ENCODE peak calls at places on chromosomes 16 and 17, in eight cellular contexts. E, O, Q, X, V, T, I and R are unnamed samples.

GRCh38 chr17:64661981-64662773 is at the start of gene SMURF2:
- DNase-seq in E (peak; percentile 59), O (peak; percentile 85), Q (peak; percentile 88), X (peak; percentile 85), V (peak; percentile 75), T (peak; percentile 69), I (peak; percentile 74), R (peak; percentile 73)

GRCh38 chr16:89256651-89257254 is 39.2 kb downstream of the ZNF778 start:
- DNase-seq in E (no peak), O (peak; percentile 75), Q (no peak), X (peak; percentile 84), V (peak; percentile 66), T (peak; percentile 41), I (peak; percentile 60), R (no peak)

GRCh38 chr17:794876-795275 is 12.7 kb downstream of the MRM3 start:
- DNase-seq in E (peak; percentile 82), O (peak; percentile 80), Q (peak; percentile 27), X (peak; percentile 88), V (peak; percentile 12), T (peak; percentile 37), I (peak; percentile 15), R (peak; percentile 42)

GRCh38 chr16:50611995-50612848 is 64.0 kb downstream of the NKD1 start:
- DNase-seq in E (no peak), O (no peak), Q (no peak), X (no peak), V (no peak), T (no peak), I (no peak), R (no peak)

GRCh38 chr17:70869402-70870085 is 700.2 kb downstream of the KCNJ2 start:
- DNase-seq in E (no peak), O (no peak), Q (no peak), X (no peak), V (no peak), T (no peak), I (no peak), R (no peak)

GRCh38 chr17:72259977-72260376 is 139.2 kb downstream of the SOX9 start:
- DNase-seq in E (no peak), O (peak; percentile 11), Q (no peak), X (no peak), V (no peak), T (no peak), I (no peak), R (no peak)

GRCh38 chr17:65243838-65244237 is 106.7 kb downstream of the RGS9 start:
- DNase-seq in E (no peak), O (no peak), Q (no peak), X (peak; percentile 70), V (no peak), T (peak; percentile 33), I (no peak), R (no peak)

GRCh38 chr17:45857977-45858708 is 13.5 kb downstream of the SPPL2C start:
- DNase-seq in E (peak; percentile 5), O (no peak), Q (no peak), X (no peak), V (no peak), T (peak; percentile 24), I (no peak), R (no peak)

GRCh38 chr17:57373071-57373470 is 116.7 kb downstream of the MSI2 start:
- DNase-seq in E (no peak), O (no peak), Q (no peak), X (no peak), V (no peak), T (no peak), I (no peak), R (no peak)

GRCh38 chr16:9061358-9061813 is 30.1 kb upstream of the HAPSTR1 start:
- DNase-seq in E (no peak), O (peak; percentile 15), Q (peak; percentile 66), X (peak; percentile 68), V (no peak), T (no peak), I (no peak), R (no peak)

GRCh38 chr16:57638381-57638780 is 10.0 kb downstream of the ADGRG1 start:
- DNase-seq in E (no peak), O (no peak), Q (no peak), X (no peak), V (no peak), T (no peak), I (no peak), R (no peak)

GRCh38 chr16:4328580-4329353 is 12.9 kb downstream of the GLIS2 start:
- DNase-seq in E (no peak), O (no peak), Q (no peak), X (no peak), V (no peak), T (no peak), I (no peak), R (no peak)

GRCh38 chr17:44002141-44002848 is 2.1 kb upstream of the NAGS start:
- DNase-seq in E (no peak), O (no peak), Q (no peak), X (no peak), V (no peak), T (peak; percentile 78), I (no peak), R (no peak)

GRCh38 chr17:33562792-33563191 is 269.7 kb upstream of the ASIC2 start:
- DNase-seq in E (no peak), O (no peak), Q (no peak), X (no peak), V (no peak), T (no peak), I (no peak), R (no peak)

GRCh38 chr17:15464629-15465028 is 2.8 kb downstream of the CDRT4 start:
- DNase-seq in E (no peak), O (no peak), Q (no peak), X (no peak), V (no peak), T (no peak), I (no peak), R (no peak)

GRCh38 chr17:81025065-81025751 is 9.7 kb upstream of the BAIAP2 start:
- DNase-seq in E (no peak), O (no peak), Q (no peak), X (no peak), V (no peak), T (no peak), I (no peak), R (no peak)

GRCh38 chr16:56311208-56312027 is 113.9 kb downstream of the AMFR start:
- DNase-seq in E (no peak), O (no peak), Q (peak; percentile 7), X (no peak), V (no peak), T (no peak), I (no peak), R (no peak)

GRCh38 chr17:74549343-74549742 is 3.4 kb upstream of the CD300C start:
- DNase-seq in E (no peak), O (no peak), Q (no peak), X (no peak), V (no peak), T (no peak), I (no peak), R (no peak)
- H3K4me1 ChIP-seq in E (no peaks in the 10 kb centered on the region), O (no peaks in the 10 kb centered on the region), Q (no peaks in the 10 kb centered on the region), X (no peaks in the 10 kb centered on the region), V (no peaks in the 10 kb centered on the region), T (peaks cover 11% of the 10 kb centered on the region), I (no peaks in the 10 kb centered on the region), R (no peaks in the 10 kb centered on the region)

DNA sequence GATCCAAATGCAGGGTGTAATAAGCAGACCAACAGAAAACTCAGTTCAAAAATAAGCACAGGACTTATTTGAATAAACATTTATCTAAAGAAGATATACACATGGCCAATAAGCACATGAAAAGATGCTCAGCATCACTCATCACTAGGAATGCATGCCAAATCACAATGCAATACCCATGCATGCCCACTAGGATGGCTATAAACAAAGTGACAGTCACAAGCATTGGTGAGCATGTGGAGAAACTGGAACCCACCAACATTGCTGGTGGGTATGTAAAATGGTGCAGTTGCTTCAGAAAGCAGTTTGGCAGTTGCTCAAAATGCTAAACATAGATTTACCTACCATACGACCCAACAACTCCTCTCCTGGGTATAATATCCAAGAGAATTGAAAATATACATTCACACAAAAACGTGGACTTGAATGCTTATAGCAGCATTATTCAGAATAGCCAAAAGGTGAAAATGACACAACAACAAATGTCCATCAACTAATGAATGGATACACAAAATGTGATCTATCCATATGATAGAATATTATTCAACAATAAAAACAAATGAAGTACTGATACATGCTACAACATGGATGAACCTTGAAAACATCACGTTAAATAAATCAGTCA is 20.1 kb downstream of the UBE2O start:
- DNase-seq in E (no peak), O (no peak), Q (peak; percentile 71), X (no peak), V (no peak), T (no peak), I (no peak), R (no peak)
- H3K4me1 ChIP-seq in E (peaks cover 20% of the 10 kb centered on the region), O (peaks cover 5% of the 10 kb centered on the region), Q (peaks cover 83% of the 10 kb centered on the region), X (no peaks in the 10 kb centered on the region), V (no peaks in the 10 kb centered on the region), T (peaks cover under 1% of the 10 kb centered on the region), I (no peaks in the 10 kb centered on the region), R (no peaks in the 10 kb centered on the region)

DNA sequence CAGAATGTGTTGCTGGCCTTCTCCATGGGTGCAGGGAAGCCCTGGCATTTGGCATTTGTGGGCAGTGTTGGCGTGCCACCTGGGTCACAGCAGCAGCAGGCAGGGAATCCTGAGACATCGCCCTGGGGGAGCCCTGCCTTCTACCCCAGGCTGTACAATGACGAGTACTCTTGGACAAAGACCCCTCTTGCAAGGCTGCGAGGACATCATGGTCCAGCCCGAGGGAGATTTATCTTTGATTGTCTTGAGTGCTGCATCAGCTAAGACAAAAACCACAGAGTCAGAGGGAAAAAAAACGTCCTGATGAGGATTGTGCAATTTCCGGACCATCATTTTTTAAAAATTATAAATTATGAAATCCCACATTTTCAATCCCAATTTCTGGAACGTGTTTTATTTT is 3.7 kb downstream of the CRISPLD2 start:
- DNase-seq in E (no peak), O (no peak), Q (no peak), X (no peak), V (no peak), T (no peak), I (no peak), R (no peak)
- H3K4me1 ChIP-seq in E (peaks cover 75% of the 10 kb centered on the region), O (peaks cover 21% of the 10 kb centered on the region), Q (no peaks in the 10 kb centered on the region), X (peaks cover 4% of the 10 kb centered on the region), V (peaks cover 16% of the 10 kb centered on the region), T (peaks cover 7% of the 10 kb centered on the region), I (peaks cover 13% of the 10 kb centered on the region), R (no peaks in the 10 kb centered on the region)

GRCh38 chr16:49127103-49127502 is 154.5 kb downstream of the CBLN1 start:
- DNase-seq in E (no peak), O (no peak), Q (peak; percentile 33), X (no peak), V (no peak), T (no peak), I (no peak), R (peak; percentile 36)

GRCh38 chr16:49130397-49130796 is 151.2 kb downstream of the CBLN1 start:
- DNase-seq in E (no peak), O (no peak), Q (no peak), X (no peak), V (no peak), T (no peak), I (no peak), R (no peak)

GRCh38 chr16:49128740-49129139 is 152.9 kb downstream of the CBLN1 start:
- DNase-seq in E (no peak), O (no peak), Q (no peak), X (no peak), V (no peak), T (no peak), I (no peak), R (no peak)

GRCh38 chr16:49129935-49130334 is 151.7 kb downstream of the CBLN1 start:
- DNase-seq in E (no peak), O (no peak), Q (no peak), X (no peak), V (no peak), T (no peak), I (no peak), R (no peak)
- H3K4me1 ChIP-seq in E (no peaks in the 10 kb centered on the region), O (no peaks in the 10 kb centered on the region), Q (no peaks in the 10 kb centered on the region), X (no peaks in the 10 kb centered on the region), V (no peaks in the 10 kb centered on the region), T (no peaks in the 10 kb centered on the region), I (no peaks in the 10 kb centered on the region), R (no peaks in the 10 kb centered on the region)